ENCODE peak calls at places on chromosome 5, in nine cellular contexts. S is stimulated activated CD8-positive, alpha-beta memory T cell treated with anti-CD3 and anti-CD28 coated beads, Interleukin-4, amount 100 ng/mL, for 4 hours; N is stimulated activated CD4-positive, alpha-beta T cell treated with anti-CD3 and anti-CD28 coated beads, TNF-alpha, amount 100 ng/mL, for 24 hours; H is T-helper 2 cell treated with Interferon-gamma antibody and Interleukin-4, amounts not matched to agents 5 μg/mL and 100 μg/mL, for 36 hours; V is HEK293T; D is KBM-7; U is activated naive CD4-positive, alpha-beta T cell treated with anti-CD3 and anti-CD28 coated beads, Interleukin-2, amount 10 ng/mL, durations not matched to agents 7 days and 5 days; Q is PC-9; J is putamen. W is an unnamed sample.

GRCh38 chr5:178206166-178207101 is 2.1 kb downstream of the HNRNPAB start:
- DNase-seq in J (no peak), U (peak; percentile 32), Q (no peak), D (no peak), H (no peak), S (no peak), N (no peak), V (no peak), W (no peak)

GRCh38 chr5:54669285-54669684 is 151.7 kb downstream of the SNX18 start:
- DNase-seq in Q (no peak), J (no peak), H (no peak), U (no peak), N (no peak), V (no peak), D (no peak), S (no peak), W (no peak)

GRCh38 chr5:14818931-14819790 is 52.4 kb downstream of the ANKH start:
- DNase-seq in H (no peak), J (no peak), V (no peak), N (no peak), U (no peak), Q (no peak), D (no peak), S (no peak), W (no peak)

GRCh38 chr5:57937501-57937900 is 454.9 kb upstream of the ACTBL2 start:
- DNase-seq in S (no peak), V (no peak), Q (no peak), D (no peak), H (no peak), U (no peak), J (no peak), N (no peak), W (no peak)

GRCh38 chr5:52771343-52772039 is 16.2 kb upstream of the ITGA1 start:
- DNase-seq in H (peak; percentile 53), V (no peak), J (no peak), N (no peak), D (no peak), U (peak; percentile 72), S (no peak), Q (no peak), W (no peak)

GRCh38 chr5:56620903-56621680 is 194.3 kb upstream of the MAP3K1 start:
- DNase-seq in S (no peak), J (no peak), H (no peak), D (no peak), U (no peak), Q (no peak), V (no peak), N (no peak), W (no peak)

GRCh38 chr5:109645591-109646236 is 44.0 kb upstream of the MAN2A1 start:
- DNase-seq in V (peak; percentile 13), N (no peak), Q (no peak), H (no peak), J (peak; percentile 72), D (no peak), S (no peak), U (no peak), W (no peak)

GRCh38 chr5:123007292-123007691 is 29.2 kb downstream of the PPIC start:
- DNase-seq in N (no peak), H (no peak), Q (no peak), D (no peak), J (no peak), U (no peak), S (no peak), V (no peak), W (no peak)

GRCh38 chr5:1161108-1161831 is 40.1 kb upstream of the SLC6A19 start:
- DNase-seq in H (no peak), S (no peak), N (no peak), V (no peak), U (no peak), D (no peak), Q (peak; percentile 96), J (no peak), W (no peak)

GRCh38 chr5:80860934-80861613 is 99.1 kb upstream of the RASGRF2 start:
- DNase-seq in Q (no peak), J (no peak), H (no peak), U (no peak), N (no peak), D (no peak), V (no peak), S (no peak), W (no peak)

GRCh38 chr5:169933624-169934023 is 46.7 kb downstream of the INSYN2B start:
- DNase-seq in D (no peak), Q (no peak), J (no peak), N (no peak), U (no peak), S (no peak), V (no peak), H (no peak), W (no peak)

GRCh38 chr5:126410623-126411022 is 12.6 kb upstream of the GRAMD2B start:
- DNase-seq in U (no peak), V (no peak), N (no peak), Q (no peak), S (no peak), J (no peak), D (no peak), H (no peak), W (no peak)

GRCh38 chr5:67475489-67475888 is 278.9 kb upstream of the CD180 start:
- DNase-seq in H (no peak), Q (no peak), D (no peak), U (no peak), N (no peak), V (no peak), S (no peak), J (no peak), W (no peak)

GRCh38 chr5:104370523-104370922 is 807.9 kb upstream of the NUDT12 start:
- DNase-seq in U (no peak), S (no peak), Q (no peak), N (no peak), V (no peak), H (no peak), J (no peak), D (no peak), W (no peak)

GRCh38 chr5:57844410-57844809 is 361.8 kb upstream of the ACTBL2 start:
- DNase-seq in J (no peak), U (no peak), S (no peak), N (no peak), Q (no peak), V (no peak), H (no peak), D (no peak), W (no peak)

GRCh38 chr5:43066231-43066798 is 26.2 kb upstream of the ANXA2R start:
- DNase-seq in N (peak; percentile 36), D (no peak), J (peak; percentile 82), V (peak; percentile 50), S (peak; percentile 59), H (peak; percentile 66), U (peak; percentile 81), Q (peak; percentile 75), W (peak; percentile 12)

GRCh38 chr5:152332696-152333095 is 72.4 kb downstream of the NMUR2 start:
- DNase-seq in U (no peak), S (no peak), V (no peak), Q (no peak), D (no peak), H (no peak), N (no peak), J (no peak), W (no peak)

GRCh38 chr5:112417931-112418358 is 1.1 kb downstream of the EPB41L4A start:
- DNase-seq in H (peak; percentile 72), Q (peak; percentile 8), U (peak; percentile 70), D (no peak), N (no peak), V (peak; percentile 10), J (no peak), S (no peak), W (no peak)

GRCh38 chr5:57816108-57816507 is 333.5 kb upstream of the ACTBL2 start:
- DNase-seq in H (no peak), S (no peak), V (no peak), D (no peak), Q (peak; percentile 51), U (no peak), J (no peak), N (no peak), W (no peak)

GRCh38 chr5:73448451-73449136 is at the start of gene FOXD1:
- DNase-seq in V (peak; percentile 75), D (peak; percentile 86), J (no peak), U (peak; percentile 52), S (no peak), N (no peak), H (peak; percentile 42), Q (no peak), W (no peak)

GRCh38 chr5:134647750-134648424 is 698 bp upstream of the SEC24A start:
- DNase-seq in V (no peak), J (peak; percentile 34), D (no peak), S (no peak), N (peak; percentile 11), H (peak; percentile 33), U (no peak), Q (peak; percentile 4), W (no peak)

GRCh38 chr5:6868816-6869215 is 155.6 kb downstream of the TENT4A start:
- DNase-seq in J (no peak), Q (no peak), D (no peak), S (no peak), V (no peak), H (no peak), N (no peak), U (no peak), W (no peak)

GRCh38 chr5:112614986-112615385 is 122.7 kb upstream of the APC start:
- DNase-seq in U (no peak), S (no peak), V (no peak), J (no peak), Q (no peak), H (no peak), D (no peak), N (no peak), W (no peak)

GRCh38 chr5:151024894-151025606 is 4.7 kb downstream of the GPX3 start:
- DNase-seq in J (no peak), S (no peak), H (no peak), D (no peak), N (no peak), U (no peak), Q (no peak), V (no peak), W (no peak)

GRCh38 chr5:117488976-117489500 is 914.4 kb upstream of the SEMA6A start:
- DNase-seq in H (no peak), V (no peak), N (no peak), J (no peak), U (no peak), Q (no peak), D (no peak), S (no peak), W (no peak)

GRCh38 chr5:155546075-155546474 is 532.5 kb downstream of the KIF4B start:
- DNase-seq in U (no peak), V (no peak), N (no peak), D (no peak), S (no peak), J (no peak), H (no peak), Q (no peak), W (no peak)

GRCh38 chr5:91474201-91474600 is 91.1 kb upstream of the ARRDC3 start:
- DNase-seq in U (no peak), Q (no peak), H (no peak), N (no peak), D (no peak), V (no peak), J (no peak), S (no peak), W (no peak)

GRCh38 chr5:176812269-176813259 is 2.2 kb downstream of the UNC5A start:
- DNase-seq in D (peak; percentile 41), U (peak; percentile 35), V (peak; percentile 71), J (no peak), H (no peak), Q (peak; percentile 75), S (no peak), N (no peak), W (no peak)

GRCh38 chr5:115601709-115602584 is at the start of gene TICAM2:
- DNase-seq in U (peak; percentile 68), S (no peak), V (no peak), J (peak; percentile 66), N (peak; percentile 41), D (peak; percentile 77), H (peak; percentile 67), Q (peak; percentile 19), W (peak; percentile 26)

GRCh38 chr5:35963381-35963843 is 25.0 kb upstream of the CAPSL start:
- DNase-seq in J (no peak), U (no peak), V (peak; percentile 6), S (no peak), Q (no peak), N (no peak), D (peak; percentile 66), H (no peak), W (no peak)

GRCh38 chr5:17203329-17204132 is 13.9 kb upstream of the BASP1 start:
- DNase-seq in U (no peak), N (no peak), D (peak; percentile 80), J (no peak), V (peak; percentile 66), S (no peak), H (no peak), Q (peak; percentile 79), W (no peak)

W was measured in activated naive CD8-positive, alpha-beta T cell treated with anti-CD3 and anti-CD28 coated beads, Interleukin-2, amount 50 U/mL, for 16 hours.